ENCODE peak calls at places on chromosomes 3 and 15, in four cellular contexts. S is fibroblast of pulmonary artery, L is cardiac muscle cell, P is BE2C. Y is an unnamed sample.

GRCh38 chr3:73121684-73122331 is 60.3 kb downstream of the EBLN2 start:
- DNase-seq in S (no peak), L (no peak), P (no peak), Y (no peak)

GRCh38 chr3:71601811-71602210 is 18.3 kb upstream of the FOXP1 start:
- DNase-seq in L (no peak), P (no peak), S (no peak), Y (no peak)

GRCh38 chr3:76570436-76571057 is 469.4 kb upstream of the ROBO2 start:
- DNase-seq in L (peak; percentile 44), S (peak; percentile 11), P (no peak), Y (no peak)

GRCh38 chr3:51798561-51798960 is 19.5 kb upstream of the IQCF6 start:
- DNase-seq in S (no peak), P (no peak), L (peak; percentile 74), Y (no peak)

GRCh38 chr3:135178566-135178965 is 383.5 kb downstream of the EPHB1 start:
- DNase-seq in S (no peak), P (no peak), L (no peak), Y (no peak)

GRCh38 chr15:68795298-68795848 is 25.3 kb downstream of the ANP32A start:
- DNase-seq in S (peak; percentile 69), P (no peak), L (peak; percentile 88), Y (peak; percentile 81)

GRCh38 chr15:93452537-93453211 is 363.7 kb upstream of the RGMA start:
- DNase-seq in S (no peak), P (no peak), L (no peak), Y (no peak)

GRCh38 chr3:45985532-45986302 is 9.9 kb downstream of the FYCO1 start:
- DNase-seq in S (no peak), P (no peak), L (no peak), Y (no peak)

GRCh38 chr15:63107895-63108546 is 13.6 kb upstream of the LACTB start:
- DNase-seq in P (no peak), S (peak; percentile 100), L (no peak), Y (no peak)

GRCh38 chr15:84601555-84601838 is 688 bp downstream of the ZSCAN2 start:
- DNase-seq in P (no peak), S (no peak), L (no peak), Y (no peak)

GRCh38 chr15:73991260-73991659 is 835 bp downstream of the STOML1 start:
- DNase-seq in S (peak; percentile 84), L (no peak), P (peak; percentile 48), Y (no peak)

GRCh38 chr15:81029416-81030367 is 29.0 kb downstream of the TLNRD1 start:
- DNase-seq in P (no peak), L (no peak), S (peak; percentile 44), Y (no peak)

GRCh38 chr15:79560384-79560783 is 128.2 kb downstream of the MINAR1 start:
- DNase-seq in P (no peak), L (no peak), S (no peak), Y (no peak)
- TF ChIP-seq CTCF in P (no peak), L (no peak), S (no peak), Y (no peak)

GRCh38 chr3:147415819-147416218 is 6.7 kb downstream of the ZIC1 start:
- DNase-seq in L (no peak), P (no peak), S (no peak), Y (no peak)
- TF ChIP-seq CTCF in L (no peak), P (no peak), S (no peak), Y (no peak)

GRCh38 chr3:61136191-61136590 is 115.1 kb downstream of the FHIT start:
- DNase-seq in P (peak; percentile 55), L (no peak), S (no peak), Y (no peak)

GRCh38 chr3:61134532-61134931 is 116.7 kb downstream of the FHIT start:
- DNase-seq in P (no peak), S (no peak), L (no peak), Y (no peak)

DNA sequence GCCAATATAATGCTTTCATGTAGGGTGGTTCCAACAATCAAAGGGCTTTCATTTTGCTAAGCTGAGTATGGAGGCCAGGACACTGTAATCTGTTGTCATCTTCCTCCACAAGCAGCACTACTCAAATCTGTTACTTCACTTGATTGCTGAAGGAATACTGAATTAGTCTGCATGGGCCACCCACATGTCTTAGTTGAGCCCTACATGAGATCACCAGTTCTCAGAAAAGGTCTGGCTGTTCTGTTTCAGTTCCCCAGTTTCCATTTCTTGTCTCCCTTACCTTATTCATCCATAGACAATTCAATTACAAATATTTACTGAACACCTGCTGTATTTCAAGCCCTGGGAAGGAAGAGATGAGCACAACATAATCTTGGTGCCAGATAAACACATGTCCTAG is 119.2 kb downstream of the FHIT start:
- DNase-seq in S (no peak), L (no peak), P (no peak), Y (no peak)
- TF ChIP-seq CTCF in S (no peak), L (no peak), P (no peak), Y (no peak)

GRCh38 chr3:127825764-127826163 is 3.4 kb upstream of the MGLL start:
- DNase-seq in P (no peak), L (no peak), S (no peak), Y (no peak)
- TF ChIP-seq CTCF in P (no peak), L (no peak), S (no peak), Y (no peak)

DNA sequence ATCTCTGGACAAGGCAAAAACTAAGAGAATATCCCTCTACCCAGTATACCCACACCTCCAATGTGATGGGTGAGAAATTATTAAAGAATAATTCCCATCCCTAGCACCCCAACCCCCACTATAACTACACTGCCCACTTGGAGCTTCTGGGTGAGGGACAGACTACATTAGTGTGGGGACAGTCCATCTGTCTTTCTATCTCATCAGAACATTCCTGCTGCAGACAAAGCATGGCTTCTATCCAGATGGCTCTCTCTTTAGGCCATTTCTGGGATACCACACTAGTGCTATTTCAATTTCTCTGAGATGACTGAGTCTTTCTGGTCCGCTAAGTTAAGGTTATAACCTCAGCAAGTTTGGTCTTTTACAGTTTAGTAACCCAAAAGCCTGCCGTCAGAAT is 6.6 kb downstream of the CSNK1G1 start:
- DNase-seq in L (no peak), P (no peak), S (no peak), Y (no peak)
- TF ChIP-seq CTCF in L (no peak), P (no peak), S (no peak), Y (no peak)

DNA sequence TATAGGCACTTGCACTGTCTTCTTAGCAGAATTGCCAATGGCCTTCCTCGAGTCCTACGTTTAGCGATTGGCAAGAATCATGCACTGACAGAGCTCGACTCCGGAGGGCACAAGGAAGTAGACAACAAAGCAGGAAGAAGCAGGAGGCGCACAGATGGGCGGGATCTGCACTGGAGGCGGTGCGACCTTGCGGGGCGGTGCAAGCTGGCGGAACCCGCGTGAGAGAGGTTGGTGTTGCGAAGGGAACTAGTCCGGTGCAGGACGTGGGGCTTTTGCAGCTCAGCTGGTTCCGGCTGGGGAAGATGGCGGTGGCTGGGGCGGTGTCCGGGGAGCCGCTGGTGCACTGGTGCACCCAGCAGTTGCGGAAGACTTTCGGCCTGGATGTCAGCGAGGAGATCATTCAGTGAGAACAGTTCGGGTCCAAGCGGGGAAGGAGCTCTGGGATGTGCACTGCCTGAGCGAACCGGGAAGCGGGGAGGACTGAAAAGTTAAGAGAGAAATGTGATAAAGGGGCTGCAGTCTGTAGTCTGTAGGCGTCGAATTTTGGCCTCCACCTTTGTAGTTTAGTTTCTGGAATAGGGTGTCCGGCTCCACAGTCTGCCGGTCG is at the start of gene TRIP4:
- DNase-seq in P (peak; percentile 97), L (peak; percentile 94), S (peak; percentile 98), Y (peak; percentile 97)
- TF ChIP-seq CTCF in P (peak; percentile 30), L (peak; percentile 20), S (no peak), Y (no peak)

GRCh38 chr15:101827257-101827656 is 15.3 kb downstream of the OR4F15 start:
- DNase-seq in P (no peak), S (no peak), L (no peak), Y (no peak)

DNA sequence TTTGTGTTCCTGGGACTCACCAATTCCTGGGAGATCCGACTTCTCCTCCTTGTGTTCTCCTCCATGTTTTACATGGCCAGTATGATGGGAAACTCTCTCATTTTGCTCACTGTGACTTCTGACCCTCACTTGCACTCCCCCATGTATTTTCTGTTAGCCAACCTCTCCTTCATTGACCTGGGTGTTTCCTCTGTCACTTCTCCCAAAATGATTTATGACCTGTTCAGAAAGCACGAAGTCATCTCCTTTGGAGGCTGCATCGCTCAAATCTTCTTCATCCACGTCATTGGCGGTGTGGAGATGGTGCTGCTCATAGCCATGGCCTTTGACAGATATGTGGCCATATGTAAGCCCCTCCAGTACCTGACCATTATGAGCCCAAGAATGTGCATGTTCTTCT is 16.8 kb downstream of the OR4F15 start:
- DNase-seq in P (no peak), S (no peak), L (no peak), Y (no peak)
- TF ChIP-seq CTCF in P (no peak), S (no peak), L (no peak), Y (no peak)

GRCh38 chr3:52931889-52932288 is 34.5 kb upstream of the STIMATE start:
- DNase-seq in L (no peak), P (no peak), S (no peak), Y (no peak)
- TF ChIP-seq CTCF in L (no peak), P (peak; percentile 16), S (no peak), Y (peak; percentile 29)

GRCh38 chr15:99140590-99140989 is 35.7 kb downstream of the SYNM start:
- DNase-seq in S (no peak), L (no peak), P (no peak), Y (no peak)

GRCh38 chr15:99137877-99138276 is 33.0 kb downstream of the SYNM start:
- DNase-seq in S (no peak), L (no peak), P (no peak), Y (no peak)

GRCh38 chr15:99139276-99139675 is 34.4 kb downstream of the SYNM start:
- DNase-seq in S (no peak), L (no peak), P (no peak), Y (no peak)

GRCh38 chr15:99137111-99137546 is 32.2 kb downstream of the SYNM start:
- DNase-seq in P (no peak), S (no peak), L (no peak), Y (no peak)

DNA sequence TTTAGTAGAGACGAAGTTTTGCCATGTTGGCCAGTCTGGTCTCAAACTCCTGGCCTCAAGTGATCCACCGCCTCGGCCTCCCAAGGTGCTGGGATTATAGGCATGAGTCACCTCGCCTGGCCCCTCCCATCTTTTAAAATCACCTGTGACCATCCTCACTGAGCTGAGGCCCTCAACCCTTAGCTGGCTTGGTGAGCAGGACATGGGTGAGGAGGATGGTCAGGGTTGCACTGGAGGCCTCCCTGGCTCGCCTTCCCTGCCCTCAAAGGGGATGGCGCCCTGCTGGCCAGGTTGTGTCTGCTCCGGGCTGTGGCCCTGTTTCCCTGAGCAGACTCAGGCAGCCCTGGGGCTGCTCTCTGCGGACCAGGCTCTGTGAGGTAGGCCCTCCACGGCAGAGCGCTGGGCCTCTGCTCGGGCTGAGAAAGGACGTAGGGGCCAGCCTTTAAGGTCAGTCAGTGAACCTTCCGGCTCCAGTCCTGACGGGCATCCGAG is 33.7 kb downstream of the SYNM start:
- DNase-seq in S (no peak), P (no peak), L (no peak), Y (no peak)
- TF ChIP-seq CTCF in S (no peak), P (no peak), L (no peak), Y (no peak)

GRCh38 chr3:187741403-187742350 is 3.6 kb downstream of the BCL6 start:
- DNase-seq in P (peak; percentile 75), S (peak; percentile 90), L (peak; percentile 72), Y (peak; percentile 68)
- TF ChIP-seq CTCF in P (peak; percentile 91), S (peak; percentile 83), L (peak; percentile 87), Y (peak; percentile 92)